ENCODE peak calls at places on chromosomes 2 and 18, in six cellular contexts. One of them, this sample, is unnamed. For H3K4me1, the result is how much of the 10 kb centered on the place peaks cover.

GRCh38 chr2:191441761-191442160 is 196.6 kb downstream of the MYO1B start:
- DNase-seq in kidney: no peak
- DNase-seq in neuronal stem cell: no peak
- DNase-seq in right lobe of liver: no peak
- DNase-seq in SK-N-SH: peak
- DNase-seq in ovary: no peak
- DNase-seq in this sample: no peak

GRCh38 chr2:158688722-158689121 is 106.4 kb upstream of the DAPL1 start:
- DNase-seq in kidney: no peak
- DNase-seq in neuronal stem cell: no peak
- DNase-seq in right lobe of liver: no peak
- DNase-seq in SK-N-SH: no peak
- DNase-seq in ovary: no peak
- DNase-seq in this sample: no peak

GRCh38 chr2:69827796-69828540 is 1.5 kb upstream of the GMCL1 start:
- DNase-seq in kidney: no peak
- DNase-seq in neuronal stem cell: no peak
- DNase-seq in right lobe of liver: no peak
- DNase-seq in SK-N-SH: no peak
- DNase-seq in ovary: no peak
- DNase-seq in this sample: no peak

GRCh38 chr18:45588284-45588683 is 27.0 kb upstream of the SLC14A2 start:
- DNase-seq in kidney: no peak
- DNase-seq in neuronal stem cell: no peak
- DNase-seq in right lobe of liver: no peak
- DNase-seq in SK-N-SH: no peak
- DNase-seq in ovary: no peak
- DNase-seq in this sample: no peak

GRCh38 chr2:180747728-180748127 is 232.7 kb upstream of the UBE2E3 start:
- DNase-seq in kidney: no peak
- DNase-seq in neuronal stem cell: no peak
- DNase-seq in right lobe of liver: no peak
- DNase-seq in SK-N-SH: no peak
- DNase-seq in ovary: no peak
- DNase-seq in this sample: no peak

GRCh38 chr2:240132651-240132980 is 3.5 kb downstream of the COPS9 start:
- DNase-seq in kidney: no peak
- DNase-seq in neuronal stem cell: no peak
- DNase-seq in right lobe of liver: no peak
- DNase-seq in SK-N-SH: no peak
- DNase-seq in ovary: no peak
- DNase-seq in this sample: no peak

GRCh38 chr18:32998285-32998684 is 225.5 kb upstream of the KLHL14 start:
- DNase-seq in kidney: no peak
- DNase-seq in neuronal stem cell: no peak
- DNase-seq in right lobe of liver: no peak
- DNase-seq in SK-N-SH: no peak
- DNase-seq in ovary: no peak
- DNase-seq in this sample: no peak

GRCh38 chr2:44016282-44016681 is 20.5 kb upstream of the LRPPRC start:
- DNase-seq in kidney: no peak
- DNase-seq in neuronal stem cell: peak
- DNase-seq in right lobe of liver: peak
- DNase-seq in SK-N-SH: no peak
- DNase-seq in ovary: peak
- DNase-seq in this sample: no peak

GRCh38 chr2:216285641-216286156 is 86.6 kb downstream of the MARCHF4 start:
- DNase-seq in kidney: no peak
- DNase-seq in neuronal stem cell: no peak
- DNase-seq in right lobe of liver: no peak
- DNase-seq in SK-N-SH: peak
- DNase-seq in ovary: no peak
- DNase-seq in this sample: no peak

GRCh38 chr2:39665811-39666488 is at the start of gene TMEM178A:
- DNase-seq in kidney: peak
- DNase-seq in neuronal stem cell: no peak
- DNase-seq in right lobe of liver: peak
- DNase-seq in SK-N-SH: peak
- DNase-seq in ovary: peak
- DNase-seq in this sample: peak

GRCh38 chr2:212912445-212913103 is 238.8 kb downstream of the IKZF2 start:
- DNase-seq in kidney: peak
- DNase-seq in neuronal stem cell: no peak
- DNase-seq in right lobe of liver: no peak
- DNase-seq in SK-N-SH: peak
- DNase-seq in ovary: no peak
- DNase-seq in this sample: no peak

GRCh38 chr2:38997784-38998183 is 108.1 kb downstream of the ARHGEF33 start:
- DNase-seq in kidney: no peak
- DNase-seq in neuronal stem cell: no peak
- DNase-seq in right lobe of liver: no peak
- DNase-seq in SK-N-SH: no peak
- DNase-seq in ovary: no peak
- DNase-seq in this sample: no peak

GRCh38 chr2:188659656-188660406 is 314.3 kb upstream of the COL3A1 start:
- DNase-seq in kidney: no peak
- DNase-seq in neuronal stem cell: no peak
- DNase-seq in right lobe of liver: no peak
- DNase-seq in SK-N-SH: no peak
- DNase-seq in ovary: no peak
- DNase-seq in this sample: no peak

GRCh38 chr2:215431778-215432758 is 3.8 kb downstream of the FN1 start:
- DNase-seq in kidney: no peak
- DNase-seq in neuronal stem cell: no peak
- DNase-seq in right lobe of liver: no peak
- DNase-seq in SK-N-SH: no peak
- DNase-seq in ovary: no peak
- DNase-seq in this sample: no peak

GRCh38 chr2:158984554-158985207 is 16.2 kb downstream of the TANC1 start:
- DNase-seq in kidney: no peak
- DNase-seq in neuronal stem cell: no peak
- DNase-seq in right lobe of liver: peak
- DNase-seq in SK-N-SH: peak
- DNase-seq in ovary: no peak
- DNase-seq in this sample: no peak

GRCh38 chr2:215603440-215603839 is 167.6 kb upstream of the FN1 start:
- DNase-seq in kidney: no peak
- DNase-seq in neuronal stem cell: no peak
- DNase-seq in right lobe of liver: no peak
- DNase-seq in SK-N-SH: no peak
- DNase-seq in ovary: no peak
- DNase-seq in this sample: no peak

GRCh38 chr2:48175254-48175653 is 269.0 kb upstream of the FBXO11 start:
- DNase-seq in kidney: no peak
- DNase-seq in neuronal stem cell: no peak
- DNase-seq in right lobe of liver: no peak
- DNase-seq in SK-N-SH: no peak
- DNase-seq in ovary: no peak
- DNase-seq in this sample: no peak

GRCh38 chr18:37547196-37547595 is 18.4 kb downstream of the CELF4 start:
- DNase-seq in kidney: no peak
- DNase-seq in neuronal stem cell: no peak
- DNase-seq in right lobe of liver: no peak
- DNase-seq in SK-N-SH: no peak
- DNase-seq in ovary: no peak
- DNase-seq in this sample: peak

GRCh38 chr2:4190548-4190947 is 487.2 kb downstream of the DCDC2C start:
- DNase-seq in kidney: no peak
- DNase-seq in neuronal stem cell: no peak
- DNase-seq in right lobe of liver: no peak
- DNase-seq in SK-N-SH: no peak
- DNase-seq in ovary: no peak
- DNase-seq in this sample: no peak

GRCh38 chr2:154452906-154453493 is 245.5 kb upstream of the KCNJ3 start:
- DNase-seq in kidney: no peak
- DNase-seq in neuronal stem cell: no peak
- DNase-seq in right lobe of liver: no peak
- DNase-seq in SK-N-SH: no peak
- DNase-seq in ovary: no peak
- DNase-seq in this sample: no peak

GRCh38 chr18:35619468-35619867 is 37.9 kb downstream of the GALNT1 start:
- DNase-seq in kidney: no peak
- DNase-seq in neuronal stem cell: no peak
- DNase-seq in right lobe of liver: no peak
- DNase-seq in SK-N-SH: no peak
- DNase-seq in ovary: no peak
- DNase-seq in this sample: no peak
- H3K4me1 ChIP-seq in kidney: under half
- H3K4me1 ChIP-seq in neuronal stem cell: under half
- H3K4me1 ChIP-seq in right lobe of liver: under half
- H3K4me1 ChIP-seq in SK-N-SH: under half
- H3K4me1 ChIP-seq in ovary: under half
- H3K4me1 ChIP-seq in this sample: under half

GRCh38 chr2:67566958-67567635 is 170.0 kb downstream of the ETAA1 start:
- DNase-seq in kidney: no peak
- DNase-seq in neuronal stem cell: no peak
- DNase-seq in right lobe of liver: no peak
- DNase-seq in SK-N-SH: no peak
- DNase-seq in ovary: no peak
- DNase-seq in this sample: no peak

GRCh38 chr2:67567866-67568265 is 170.7 kb downstream of the ETAA1 start:
- DNase-seq in kidney: no peak
- DNase-seq in neuronal stem cell: no peak
- DNase-seq in right lobe of liver: no peak
- DNase-seq in SK-N-SH: no peak
- DNase-seq in ovary: no peak
- DNase-seq in this sample: no peak

GRCh38 chr2:67571785-67572718 is 174.9 kb downstream of the ETAA1 start:
- DNase-seq in kidney: no peak
- DNase-seq in neuronal stem cell: no peak
- DNase-seq in right lobe of liver: no peak
- DNase-seq in SK-N-SH: no peak
- DNase-seq in ovary: no peak
- DNase-seq in this sample: no peak

GRCh38 chr2:67572721-67573485 is 175.8 kb downstream of the ETAA1 start:
- DNase-seq in kidney: no peak
- DNase-seq in neuronal stem cell: no peak
- DNase-seq in right lobe of liver: no peak
- DNase-seq in SK-N-SH: no peak
- DNase-seq in ovary: no peak
- DNase-seq in this sample: no peak

DNA sequence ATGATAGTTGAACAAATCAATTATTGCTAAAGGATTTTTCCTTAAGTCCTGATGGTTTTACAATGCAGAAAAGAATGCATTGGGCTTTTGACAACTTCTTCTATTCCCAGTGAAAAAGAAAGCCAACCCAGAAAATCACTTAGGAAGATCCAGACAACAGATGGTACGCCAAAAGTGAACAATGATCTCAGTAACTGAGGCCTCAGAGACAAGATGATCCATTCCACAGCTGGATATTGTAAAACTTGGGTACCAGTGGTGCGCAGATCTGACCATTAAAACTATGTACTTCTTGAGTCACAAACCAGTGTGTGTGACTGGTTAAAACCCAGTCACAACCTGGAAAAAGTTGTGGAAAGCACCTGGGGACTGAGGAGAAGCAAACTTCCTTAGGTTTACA is 173.5 kb downstream of the ETAA1 start:
- DNase-seq in kidney: no peak
- DNase-seq in neuronal stem cell: no peak
- DNase-seq in right lobe of liver: no peak
- DNase-seq in SK-N-SH: no peak
- DNase-seq in ovary: no peak
- DNase-seq in this sample: no peak
- H3K27ac ChIP-seq in kidney: no peak
- H3K27ac ChIP-seq in neuronal stem cell: no peak
- H3K27ac ChIP-seq in right lobe of liver: no peak
- H3K27ac ChIP-seq in SK-N-SH: no peak
- H3K27ac ChIP-seq in ovary: no peak
- H3K27ac ChIP-seq in this sample: no peak

DNA sequence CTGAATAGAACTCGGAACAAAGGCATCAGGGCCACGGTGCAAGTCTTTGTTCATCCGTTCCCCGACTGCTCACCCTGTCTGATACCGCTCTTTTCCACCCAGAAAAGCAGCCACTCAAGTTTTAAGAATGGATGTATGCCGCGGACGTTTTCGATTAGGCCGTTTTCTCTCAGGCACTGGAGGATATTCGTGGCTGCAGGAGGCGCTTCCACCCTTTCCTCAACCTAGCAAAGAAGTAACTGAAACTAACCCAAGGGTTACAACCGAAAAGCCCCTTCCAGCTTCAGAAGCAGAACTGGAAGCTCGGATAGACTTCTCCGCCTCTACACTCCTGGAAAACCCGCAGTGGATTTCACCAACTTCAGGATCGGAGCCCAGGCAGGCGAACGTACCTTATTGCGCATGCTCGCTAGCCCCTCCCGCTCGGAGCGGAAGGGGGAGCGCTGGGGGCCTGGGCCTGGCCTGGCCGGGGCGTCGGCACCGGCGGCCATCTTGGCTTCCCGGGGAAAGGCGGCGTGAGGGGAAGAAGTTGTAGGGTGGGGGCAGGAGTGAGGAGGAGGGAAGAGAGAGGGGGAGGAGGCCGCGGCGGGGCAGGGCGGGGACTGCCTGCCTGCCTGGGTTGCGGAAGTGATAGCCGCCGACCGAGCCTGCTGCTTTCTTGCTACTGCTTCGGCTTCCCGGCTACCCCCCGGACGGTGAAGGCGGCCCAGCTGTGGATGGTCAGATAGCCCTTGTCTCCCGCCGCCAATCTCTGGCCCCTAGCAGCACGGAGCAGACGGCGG is at the start of gene ACTR3:
- DNase-seq in kidney: peak
- DNase-seq in neuronal stem cell: peak
- DNase-seq in right lobe of liver: peak
- DNase-seq in SK-N-SH: peak
- DNase-seq in ovary: peak
- DNase-seq in this sample: peak
- H3K4me1 ChIP-seq in kidney: under half
- H3K4me1 ChIP-seq in neuronal stem cell: under half
- H3K4me1 ChIP-seq in right lobe of liver: under half
- H3K4me1 ChIP-seq in SK-N-SH: under half
- H3K4me1 ChIP-seq in ovary: under half
- H3K4me1 ChIP-seq in this sample: half or more

DNA sequence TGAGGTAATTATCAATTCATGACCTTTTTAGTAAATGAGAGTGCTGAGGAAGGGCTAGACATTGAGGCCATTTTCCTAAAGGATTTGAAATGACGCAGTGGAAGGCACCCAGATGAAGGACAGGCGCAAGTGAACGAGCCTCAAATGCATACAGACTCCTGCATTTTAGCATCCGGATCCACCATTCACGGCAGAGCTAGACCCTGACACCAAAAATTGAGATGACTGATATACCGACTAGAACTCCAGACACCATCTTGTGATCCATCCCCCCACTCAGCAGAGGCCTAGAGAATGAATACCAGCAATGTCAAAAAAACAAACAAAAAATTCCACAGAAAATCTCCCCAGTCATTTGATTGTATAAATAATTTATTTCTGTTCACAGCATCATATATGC is 4.2 kb downstream of the ARL4C start:
- DNase-seq in kidney: no peak
- DNase-seq in neuronal stem cell: no peak
- DNase-seq in right lobe of liver: no peak
- DNase-seq in SK-N-SH: no peak
- DNase-seq in ovary: no peak
- DNase-seq in this sample: no peak
- H3K27ac ChIP-seq in kidney: no peak
- H3K27ac ChIP-seq in neuronal stem cell: no peak
- H3K27ac ChIP-seq in right lobe of liver: no peak
- H3K27ac ChIP-seq in SK-N-SH: no peak
- H3K27ac ChIP-seq in ovary: no peak
- H3K27ac ChIP-seq in this sample: peak